ENCODE peak calls at places on chromosomes 7 and 10, in seven cellular contexts. One of them, this sample, is unnamed.

GRCh38 chr7:51027256-51028127 is 244.8 kb upstream of the GRB10 start:
- DNase-seq in cardiac muscle cell: no peak
- DNase-seq in heart left ventricle: no peak
- DNase-seq in tibial artery: no peak
- DNase-seq in HCT116: no peak
- DNase-seq in WERI-Rb-1: no peak
- DNase-seq in GM12878: no peak
- DNase-seq in this sample: no peak

GRCh38 chr10:124058346-124059003 is 34.9 kb downstream of the CHST15 start:
- DNase-seq in GM12878: no peak
- DNase-seq in HCT116: no peak
- DNase-seq in cardiac muscle cell: no peak
- DNase-seq in WERI-Rb-1: no peak
- DNase-seq in tibial artery: no peak
- DNase-seq in heart left ventricle: no peak
- DNase-seq in this sample: no peak

GRCh38 chr10:43046288-43046991 is 30.4 kb upstream of the RET start:
- DNase-seq in heart left ventricle: no peak
- DNase-seq in tibial artery: peak; percentile 48
- DNase-seq in GM12878: no peak
- DNase-seq in WERI-Rb-1: no peak
- DNase-seq in HCT116: no peak
- DNase-seq in cardiac muscle cell: no peak
- DNase-seq in this sample: no peak

GRCh38 chr7:79984210-79984609 is 150.4 kb upstream of the GNAI1 start:
- DNase-seq in tibial artery: no peak
- DNase-seq in HCT116: no peak
- DNase-seq in WERI-Rb-1: no peak
- DNase-seq in GM12878: no peak
- DNase-seq in cardiac muscle cell: no peak
- DNase-seq in heart left ventricle: no peak
- DNase-seq in this sample: no peak

GRCh38 chr7:146150153-146150552 is 33.6 kb downstream of the CNTNAP2 start:
- DNase-seq in tibial artery: no peak
- DNase-seq in HCT116: no peak
- DNase-seq in cardiac muscle cell: peak; percentile 54
- DNase-seq in GM12878: no peak
- DNase-seq in heart left ventricle: no peak
- DNase-seq in WERI-Rb-1: no peak
- DNase-seq in this sample: no peak

GRCh38 chr7:22561356-22561755 is 61.4 kb upstream of the STEAP1B start:
- DNase-seq in GM12878: no peak
- DNase-seq in cardiac muscle cell: peak; percentile 99
- DNase-seq in tibial artery: peak; percentile 92
- DNase-seq in heart left ventricle: peak; percentile 83
- DNase-seq in HCT116: no peak
- DNase-seq in WERI-Rb-1: no peak
- DNase-seq in this sample: peak; percentile 58

GRCh38 chr7:11294218-11294617 is 320.5 kb downstream of the PHF14 start:
- DNase-seq in cardiac muscle cell: no peak
- DNase-seq in tibial artery: no peak
- DNase-seq in GM12878: no peak
- DNase-seq in HCT116: no peak
- DNase-seq in heart left ventricle: no peak
- DNase-seq in WERI-Rb-1: no peak
- DNase-seq in this sample: no peak

GRCh38 chr10:113520606-113521481 is 32.0 kb upstream of the HABP2 start:
- DNase-seq in heart left ventricle: peak; percentile 60
- DNase-seq in GM12878: no peak
- DNase-seq in cardiac muscle cell: peak; percentile 83
- DNase-seq in WERI-Rb-1: peak; percentile 60
- DNase-seq in HCT116: peak; percentile 75
- DNase-seq in tibial artery: peak; percentile 82
- DNase-seq in this sample: peak; percentile 60

GRCh38 chr10:45673074-45673628 is 579 bp upstream of the ZFAND4 start:
- DNase-seq in HCT116: no peak
- DNase-seq in tibial artery: no peak
- DNase-seq in GM12878: no peak
- DNase-seq in heart left ventricle: peak; percentile 21
- DNase-seq in cardiac muscle cell: no peak
- DNase-seq in WERI-Rb-1: no peak
- DNase-seq in this sample: no peak

GRCh38 chr10:46517541-46517940 is 38.9 kb downstream of the GPRIN2 start:
- DNase-seq in tibial artery: no peak
- DNase-seq in heart left ventricle: no peak
- DNase-seq in WERI-Rb-1: no peak
- DNase-seq in cardiac muscle cell: no peak
- DNase-seq in GM12878: no peak
- DNase-seq in HCT116: no peak
- DNase-seq in this sample: peak; percentile 16

GRCh38 chr10:110357252-110357780 is 52.6 kb upstream of the SMNDC1 start:
- DNase-seq in tibial artery: no peak
- DNase-seq in cardiac muscle cell: peak; percentile 91
- DNase-seq in heart left ventricle: no peak
- DNase-seq in HCT116: peak; percentile 34
- DNase-seq in WERI-Rb-1: no peak
- DNase-seq in GM12878: peak; percentile 62
- DNase-seq in this sample: no peak

GRCh38 chr7:7707756-7708310 is 10.6 kb downstream of the RPA3 start:
- DNase-seq in WERI-Rb-1: no peak
- DNase-seq in cardiac muscle cell: peak; percentile 13
- DNase-seq in HCT116: no peak
- DNase-seq in tibial artery: no peak
- DNase-seq in heart left ventricle: no peak
- DNase-seq in GM12878: no peak
- DNase-seq in this sample: no peak

GRCh38 chr7:85175217-85175616 is 11.6 kb downstream of the SEMA3D start:
- DNase-seq in cardiac muscle cell: no peak
- DNase-seq in tibial artery: no peak
- DNase-seq in HCT116: no peak
- DNase-seq in GM12878: no peak
- DNase-seq in heart left ventricle: no peak
- DNase-seq in WERI-Rb-1: no peak
- DNase-seq in this sample: no peak

GRCh38 chr10:86630079-86630478 is 24.3 kb upstream of the OPN4 start:
- DNase-seq in HCT116: no peak
- DNase-seq in heart left ventricle: peak; percentile 74
- DNase-seq in tibial artery: no peak
- DNase-seq in WERI-Rb-1: no peak
- DNase-seq in GM12878: no peak
- DNase-seq in cardiac muscle cell: peak; percentile 66
- DNase-seq in this sample: no peak

GRCh38 chr7:133486-133885 is 58.9 kb upstream of the FAM20C start:
- DNase-seq in heart left ventricle: no peak
- DNase-seq in tibial artery: peak; percentile 52
- DNase-seq in WERI-Rb-1: no peak
- DNase-seq in HCT116: no peak
- DNase-seq in cardiac muscle cell: peak; percentile 22
- DNase-seq in GM12878: no peak
- DNase-seq in this sample: no peak

GRCh38 chr7:99019523-99020412 is 124.1 kb downstream of the SMURF1 start:
- DNase-seq in GM12878: no peak
- DNase-seq in tibial artery: peak; percentile 25
- DNase-seq in WERI-Rb-1: no peak
- DNase-seq in cardiac muscle cell: no peak
- DNase-seq in HCT116: no peak
- DNase-seq in heart left ventricle: no peak
- DNase-seq in this sample: no peak

DNA sequence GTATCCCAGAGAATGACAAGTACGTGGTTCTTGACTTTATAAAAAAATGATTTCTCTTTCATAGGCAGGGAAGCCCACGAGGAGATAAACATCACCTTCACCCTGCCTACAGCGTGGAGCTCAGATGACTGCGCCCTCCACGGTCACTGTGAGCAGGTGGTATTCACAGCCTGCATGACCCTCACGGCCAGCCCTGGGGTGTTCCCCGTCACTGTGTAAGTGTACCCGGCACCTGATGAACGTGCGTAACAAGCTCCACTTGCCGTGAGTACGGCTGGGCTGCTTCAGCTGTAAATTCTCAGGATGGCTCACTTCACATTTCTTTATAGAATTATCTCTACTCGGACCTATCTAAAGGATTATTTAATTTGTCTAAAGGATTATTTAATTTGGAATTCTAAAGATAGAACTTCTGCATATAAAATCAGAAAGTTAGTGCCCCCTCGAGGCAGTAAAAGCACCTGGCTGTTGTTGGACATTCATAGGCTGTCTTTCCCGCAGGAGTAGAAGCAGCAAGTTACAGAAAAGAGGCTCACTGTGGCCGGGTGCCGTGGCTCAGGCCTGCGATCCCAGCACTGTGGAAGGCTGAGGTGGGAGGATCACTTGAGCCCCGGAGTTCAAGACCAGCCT is 27.6 kb downstream of the TMEM248 start:
- DNase-seq in heart left ventricle: no peak
- DNase-seq in WERI-Rb-1: no peak
- DNase-seq in HCT116: no peak
- DNase-seq in tibial artery: peak; percentile 17
- DNase-seq in GM12878: no peak
- DNase-seq in cardiac muscle cell: no peak
- DNase-seq in this sample: no peak
- TF ChIP-seq CTCF in heart left ventricle: no peak
- TF ChIP-seq CTCF in WERI-Rb-1: no peak
- TF ChIP-seq CTCF in HCT116: no peak
- TF ChIP-seq CTCF in tibial artery: no peak
- TF ChIP-seq CTCF in GM12878: no peak
- TF ChIP-seq CTCF in cardiac muscle cell: no peak
- TF ChIP-seq CTCF in this sample: no peak

GRCh38 chr10:7152982-7153381 is 257.9 kb downstream of the SFMBT2 start:
- DNase-seq in cardiac muscle cell: no peak
- DNase-seq in WERI-Rb-1: no peak
- DNase-seq in HCT116: no peak
- DNase-seq in tibial artery: no peak
- DNase-seq in GM12878: no peak
- DNase-seq in heart left ventricle: no peak
- DNase-seq in this sample: no peak

GRCh38 chr10:7159928-7160327 is 250.9 kb downstream of the SFMBT2 start:
- DNase-seq in GM12878: no peak
- DNase-seq in heart left ventricle: no peak
- DNase-seq in cardiac muscle cell: no peak
- DNase-seq in tibial artery: no peak
- DNase-seq in HCT116: no peak
- DNase-seq in WERI-Rb-1: no peak
- DNase-seq in this sample: no peak

GRCh38 chr10:7159517-7159916 is 251.3 kb downstream of the SFMBT2 start:
- DNase-seq in WERI-Rb-1: no peak
- DNase-seq in heart left ventricle: no peak
- DNase-seq in tibial artery: no peak
- DNase-seq in cardiac muscle cell: no peak
- DNase-seq in GM12878: no peak
- DNase-seq in HCT116: no peak
- DNase-seq in this sample: no peak

GRCh38 chr10:7153750-7154149 is 257.1 kb downstream of the SFMBT2 start:
- DNase-seq in GM12878: no peak
- DNase-seq in WERI-Rb-1: no peak
- DNase-seq in cardiac muscle cell: peak; percentile 19
- DNase-seq in tibial artery: no peak
- DNase-seq in heart left ventricle: no peak
- DNase-seq in HCT116: no peak
- DNase-seq in this sample: no peak

DNA sequence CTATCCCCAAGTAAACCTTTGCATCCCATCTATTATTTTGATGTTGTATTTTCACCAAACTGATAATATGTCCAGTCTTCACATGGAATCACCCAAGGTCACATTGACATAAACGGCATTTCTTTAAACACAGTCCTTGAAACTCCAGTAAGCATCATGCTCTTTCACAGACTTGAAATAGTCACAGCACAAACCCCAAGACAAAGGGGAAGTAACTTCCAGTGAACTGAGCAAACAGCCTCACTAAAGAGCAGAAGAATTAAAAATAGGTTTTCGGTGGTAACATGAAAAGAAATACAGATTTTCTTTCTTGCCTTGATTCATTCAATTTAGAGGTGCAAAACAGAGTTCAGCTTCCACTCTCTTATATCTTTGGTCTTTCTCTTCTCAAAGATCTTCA is 253.7 kb downstream of the SFMBT2 start:
- DNase-seq in GM12878: no peak
- DNase-seq in tibial artery: no peak
- DNase-seq in heart left ventricle: no peak
- DNase-seq in WERI-Rb-1: no peak
- DNase-seq in HCT116: no peak
- DNase-seq in cardiac muscle cell: no peak
- DNase-seq in this sample: no peak
- H3K27ac ChIP-seq in GM12878: no peak overlapping the region
- H3K27ac ChIP-seq in tibial artery: no peak overlapping the region
- H3K27ac ChIP-seq in heart left ventricle: no peak overlapping the region
- H3K27ac ChIP-seq in WERI-Rb-1: no peak overlapping the region
- H3K27ac ChIP-seq in HCT116: no peak overlapping the region
- H3K27ac ChIP-seq in cardiac muscle cell: no peak overlapping the region
- H3K27ac ChIP-seq in this sample: no peak overlapping the region

GRCh38 chr10:55163388-55163972 is 362.4 kb upstream of the PCDH15 start:
- DNase-seq in GM12878: no peak
- DNase-seq in tibial artery: no peak
- DNase-seq in WERI-Rb-1: no peak
- DNase-seq in cardiac muscle cell: no peak
- DNase-seq in HCT116: no peak
- DNase-seq in heart left ventricle: no peak
- DNase-seq in this sample: no peak

GRCh38 chr10:55158643-55159042 is 357.6 kb upstream of the PCDH15 start:
- DNase-seq in tibial artery: no peak
- DNase-seq in cardiac muscle cell: no peak
- DNase-seq in WERI-Rb-1: no peak
- DNase-seq in GM12878: no peak
- DNase-seq in heart left ventricle: no peak
- DNase-seq in HCT116: no peak
- DNase-seq in this sample: no peak

GRCh38 chr10:55160904-55161303 is 359.9 kb upstream of the PCDH15 start:
- DNase-seq in heart left ventricle: no peak
- DNase-seq in tibial artery: no peak
- DNase-seq in WERI-Rb-1: no peak
- DNase-seq in cardiac muscle cell: no peak
- DNase-seq in HCT116: no peak
- DNase-seq in GM12878: no peak
- DNase-seq in this sample: no peak
- TF ChIP-seq CTCF in heart left ventricle: no peak
- TF ChIP-seq CTCF in tibial artery: no peak
- TF ChIP-seq CTCF in WERI-Rb-1: no peak
- TF ChIP-seq CTCF in cardiac muscle cell: no peak
- TF ChIP-seq CTCF in HCT116: no peak
- TF ChIP-seq CTCF in GM12878: no peak
- TF ChIP-seq CTCF in this sample: no peak

GRCh38 chr10:130024779-130025178 is 60.7 kb upstream of the EBF3 start:
- DNase-seq in GM12878: no peak
- DNase-seq in WERI-Rb-1: no peak
- DNase-seq in cardiac muscle cell: no peak
- DNase-seq in HCT116: no peak
- DNase-seq in heart left ventricle: no peak
- DNase-seq in tibial artery: peak; percentile 45
- DNase-seq in this sample: no peak

GRCh38 chr10:130025811-130026510 is 61.9 kb upstream of the EBF3 start:
- DNase-seq in tibial artery: peak; percentile 44
- DNase-seq in WERI-Rb-1: no peak
- DNase-seq in cardiac muscle cell: no peak
- DNase-seq in GM12878: no peak
- DNase-seq in HCT116: no peak
- DNase-seq in heart left ventricle: no peak
- DNase-seq in this sample: peak; percentile 10

GRCh38 chr10:130026670-130027456 is 62.8 kb upstream of the EBF3 start:
- DNase-seq in WERI-Rb-1: no peak
- DNase-seq in HCT116: no peak
- DNase-seq in heart left ventricle: no peak
- DNase-seq in tibial artery: peak; percentile 42
- DNase-seq in cardiac muscle cell: no peak
- DNase-seq in GM12878: no peak
- DNase-seq in this sample: no peak

GRCh38 chr10:130023454-130024230 is 59.6 kb upstream of the EBF3 start:
- DNase-seq in cardiac muscle cell: no peak
- DNase-seq in tibial artery: peak; percentile 60
- DNase-seq in HCT116: no peak
- DNase-seq in heart left ventricle: no peak
- DNase-seq in WERI-Rb-1: no peak
- DNase-seq in GM12878: no peak
- DNase-seq in this sample: no peak

GRCh38 chr10:130025326-130025725 is 61.3 kb upstream of the EBF3 start:
- DNase-seq in heart left ventricle: no peak
- DNase-seq in WERI-Rb-1: no peak
- DNase-seq in tibial artery: no peak
- DNase-seq in GM12878: no peak
- DNase-seq in HCT116: no peak
- DNase-seq in cardiac muscle cell: no peak
- DNase-seq in this sample: no peak
- H3K27ac ChIP-seq in heart left ventricle: no peak overlapping the region
- H3K27ac ChIP-seq in WERI-Rb-1: no peak overlapping the region
- H3K27ac ChIP-seq in tibial artery: no peak overlapping the region
- H3K27ac ChIP-seq in GM12878: no peak overlapping the region
- H3K27ac ChIP-seq in HCT116: no peak overlapping the region
- H3K27ac ChIP-seq in cardiac muscle cell: no peak overlapping the region
- H3K27ac ChIP-seq in this sample: no peak overlapping the region